ENCODE peak calls at places on chromosomes 3 and 15, in four cellular contexts. S is activated CD8-positive, alpha-beta memory T cell treated with anti-CD3 and anti-CD28 coated beads for 24 hours; B is NCI-H526; G is activated CD4-positive, CD25-positive, alpha-beta regulatory T cell treated with anti-CD3 and anti-CD28 coated beads, Interleukin-2, amount 50 U/mL, for 72 hours. J is an unnamed sample.

GRCh38 chr3:128494152-128494650 is 1.2 kb upstream of the GATA2 start:
- DNase-seq in S (peak), B (peak), G (no peak), J (no peak)

GRCh38 chr3:112376996-112377395 is 44.0 kb downstream of the CD200 start:
- DNase-seq in S (no peak), B (no peak), G (no peak), J (no peak)

GRCh38 chr3:59250600-59250999 is 200.8 kb upstream of the CFAP20DC start:
- DNase-seq in S (no peak), B (no peak), G (no peak), J (no peak)

GRCh38 chr3:3618624-3619023 is 180.6 kb upstream of the LRRN1 start:
- DNase-seq in S (no peak), B (no peak), G (no peak), J (no peak)

GRCh38 chr15:90103669-90104329 is 1.5 kb upstream of the IDH2 start:
- DNase-seq in S (no peak), B (no peak), G (no peak), J (no peak)

GRCh38 chr3:146314871-146315270 is 64.0 kb upstream of the PLSCR4 start:
- DNase-seq in S (no peak), B (no peak), G (no peak), J (no peak)

GRCh38 chr15:63469190-63469589 is 35.2 kb upstream of the USP3 start:
- DNase-seq in S (no peak), B (no peak), G (no peak), J (no peak)

GRCh38 chr3:94615275-94616065 is 552.6 kb downstream of the NSUN3 start:
- DNase-seq in S (no peak), B (no peak), G (no peak), J (no peak)

GRCh38 chr15:83516935-83517334 is 69.8 kb downstream of the SH3GL3 start:
- DNase-seq in S (no peak), B (no peak), G (no peak), J (no peak)

GRCh38 chr3:76310661-76311060 is 525.3 kb upstream of the ZNF717 start:
- DNase-seq in S (no peak), B (no peak), G (no peak), J (no peak)

GRCh38 chr3:129695203-129695602 is 88.7 kb upstream of the PLXND1 start:
- DNase-seq in S (no peak), B (no peak), G (no peak), J (no peak)

GRCh38 chr3:101281616-101282015 is 38.8 kb downstream of the IMPG2 start:
- DNase-seq in S (no peak), B (no peak), G (no peak), J (no peak)

GRCh38 chr15:83694030-83694429 is 40.1 kb downstream of the ADAMTSL3 start:
- DNase-seq in S (no peak), B (no peak), G (no peak), J (no peak)

GRCh38 chr3:139610886-139611285 is 66.9 kb downstream of the NMNAT3 start:
- DNase-seq in S (no peak), B (no peak), G (no peak), J (no peak)

J was measured in dorsolateral prefrontal cortex.